ENCODE peak calls at places on chromosomes 16 and 17, in eight cellular contexts. T is right cardiac atrium; K is activated CD8-positive, alpha-beta T cell treated with anti-CD3 and anti-CD28 coated beads, Interleukin-2, amount 10 ng/mL, durations not matched to agents 7 days and 5 days; H is heart left ventricle; M is upper lobe of left lung; X is sciatic nerve; D is SK-N-SH treated with all-trans-retinoic acid at 6 μM for 48 hours; Q is activated naive CD8-positive, alpha-beta T cell treated with anti-CD3 and anti-CD28 coated beads, Interleukin-2, amount 10 ng/mL, durations not matched to agents 7 days and 5 days. V is an unnamed sample.

GRCh38 chr17:39666231-39666600 is 1.1 kb downstream of the TCAP start:
- ATAC-seq in X (no peak), K (no peak), Q (no peak), M (no peak), H (no peak), T (peak; percentile 1), D (no peak), V (no peak)

GRCh38 chr17:45816966-45817365 is 27.7 kb upstream of the SPPL2C start:
- ATAC-seq in H (no peak), M (no peak), X (no peak), T (no peak), K (no peak), Q (no peak), D (no peak), V (no peak)

GRCh38 chr17:81030726-81031570 is 4.0 kb upstream of the BAIAP2 start:
- ATAC-seq in M (peak; percentile 63), X (no peak), Q (no peak), H (peak; percentile 49), D (no peak), K (no peak), T (peak; percentile 61), V (no peak)

GRCh38 chr17:47742319-47743181 is 9.5 kb downstream of the TBX21 start:
- ATAC-seq in X (peak; percentile 13), H (no peak), T (peak; percentile 27), Q (peak; percentile 55), K (peak; percentile 59), D (peak; percentile 62), M (no peak), V (peak; percentile 25)

GRCh38 chr16:15829460-15829859 is 27.4 kb downstream of the MYH11 start:
- ATAC-seq in X (peak; percentile 80), M (peak; percentile 58), T (peak; percentile 73), H (no peak), K (no peak), Q (no peak), D (no peak), V (no peak)

GRCh38 chr17:17111401-17112393 is 69.4 kb downstream of the MPRIP start:
- ATAC-seq in Q (no peak), X (no peak), M (no peak), H (no peak), T (no peak), K (no peak), D (no peak), V (no peak)

GRCh38 chr17:55354010-55354409 is 67.6 kb downstream of the MMD start:
- ATAC-seq in K (no peak), H (no peak), D (no peak), M (no peak), X (no peak), T (no peak), Q (no peak), V (no peak)

GRCh38 chr16:10978124-10978523 is 33.8 kb downstream of the CLEC16A start:
- ATAC-seq in T (no peak), D (no peak), X (no peak), Q (no peak), K (no peak), M (no peak), H (no peak), V (no peak)

GRCh38 chr17:4696432-4696796 is 7.5 kb downstream of the PELP1 start:
- ATAC-seq in Q (peak; percentile 42), X (no peak), T (no peak), K (peak; percentile 80), M (no peak), D (no peak), H (no peak), V (no peak)

GRCh38 chr17:1003972-1004768 is 7.2 kb downstream of the TIMM22 start:
- ATAC-seq in M (no peak), H (no peak), D (peak; percentile 35), T (no peak), Q (no peak), X (no peak), K (no peak), V (no peak)

GRCh38 chr17:81567191-81567590 is 15.0 kb upstream of the FAAP100 start:
- ATAC-seq in H (no peak), Q (no peak), T (no peak), X (no peak), K (no peak), M (no peak), D (no peak), V (no peak)

GRCh38 chr17:3695129-3695722 is 729 bp downstream of the P2RX5 start:
- ATAC-seq in M (no peak), H (peak; percentile 75), K (peak; percentile 21), D (peak; percentile 34), Q (peak; percentile 6), X (no peak), T (peak; percentile 80), V (peak; percentile 15)

GRCh38 chr17:81523139-81524062 is 4.8 kb upstream of the FSCN2 start:
- ATAC-seq in X (no peak), T (peak; percentile 29), K (no peak), H (peak; percentile 53), M (no peak), D (peak; percentile 51), Q (no peak), V (no peak)

V was measured in esophagus mucosa.